ENCODE peak calls at places on chromosomes 4 and X, in eight cellular contexts. P is sciatic nerve, I is thoracic aorta, W is aorta, M is stomach, T is Daoy, N is nucleus accumbens, O is tibial artery. G is an unnamed sample.

GRCh38 chrX:24498181-24498580 is 33.1 kb downstream of the PDK3 start:
- DNase-seq in P (no peak), I (no peak), W (no peak), M (no peak), T (peak; percentile 25), N (no peak), O (peak; percentile 66), G (peak; percentile 1)

GRCh38 chr4:40601641-40602040 is 28.0 kb downstream of the RBM47 start:
- DNase-seq in P (no peak), I (no peak), W (no peak), M (peak; percentile 51), T (no peak), N (no peak), O (no peak), G (no peak)

GRCh38 chrX:153411255-153411987 is at the start of gene ZFP92:
- DNase-seq in P (no peak), I (no peak), W (peak; percentile 80), M (peak; percentile 28), T (peak; percentile 51), N (no peak), O (no peak), G (no peak)

GRCh38 chrX:50903387-50904027 is 7.0 kb upstream of the BMP15 start:
- DNase-seq in P (no peak), I (no peak), W (no peak), M (no peak), T (peak; percentile 33), N (peak; percentile 8), O (no peak), G (peak; percentile 10)

GRCh38 chr4:119314356-119314755 is 7.6 kb downstream of the FABP2 start:
- DNase-seq in P (no peak), I (no peak), W (no peak), M (no peak), T (peak; percentile 2), N (no peak), O (no peak), G (peak; percentile 41)

GRCh38 chr4:19309365-19309764 is 942.3 kb upstream of the SLIT2 start:
- DNase-seq in P (no peak), I (no peak), W (no peak), M (no peak), T (peak; percentile 7), N (no peak), O (no peak), G (no peak)

GRCh38 chr4:37631551-37631950 is 54.6 kb downstream of the RELL1 start:
- DNase-seq in P (no peak), I (no peak), W (no peak), M (peak; percentile 44), T (no peak), N (no peak), O (no peak), G (no peak)

GRCh38 chrX:10634681-10635161 is 14.3 kb upstream of the MID1 start:
- DNase-seq in P (no peak), I (no peak), W (no peak), M (no peak), T (peak; percentile 93), N (no peak), O (no peak), G (no peak)

GRCh38 chr4:62014982-62015739 is 815.0 kb downstream of the ADGRL3 start:
- DNase-seq in P (no peak), I (no peak), W (no peak), M (no peak), T (no peak), N (no peak), O (no peak), G (no peak)

GRCh38 chr4:105989411-105990242 is 94.4 kb downstream of the NPNT start:
- DNase-seq in P (no peak), I (no peak), W (no peak), M (no peak), T (no peak), N (no peak), O (no peak), G (no peak)

GRCh38 chr4:165873298-165874071 is 448 bp downstream of the TLL1 start:
- DNase-seq in P (peak; percentile 66), I (no peak), W (peak; percentile 80), M (peak; percentile 31), T (peak; percentile 29), N (no peak), O (no peak), G (peak; percentile 3)